ENCODE peak calls at places on chromosomes 11 and 22, in six cellular contexts. T, Z, N, P, R and A are unnamed samples.

GRCh38 chr11:44766112-44766971 is 39.6 kb downstream of the TSPAN18 start:
- DNase-seq in P (peak), T (no peak), Z (no peak), R (no peak), N (peak), A (no peak)

GRCh38 chr11:1163321-1163910 is 5.7 kb downstream of the MUC5AC start:
- DNase-seq in Z (no peak), R (no peak), P (no peak), N (no peak), T (no peak), A (no peak)

GRCh38 chr11:128157423-128158298 is 429.7 kb downstream of the ETS1 start:
- DNase-seq in R (peak), Z (peak), T (peak), N (peak), P (peak), A (peak)

GRCh38 chr11:68038718-68039525 is at the start of gene TCIRG1:
- DNase-seq in R (peak), N (peak), P (peak), Z (peak), T (peak), A (peak)

GRCh38 chr11:71253794-71254193 is 1.4 kb upstream of the SHANK2 start:
- DNase-seq in R (no peak), N (no peak), Z (no peak), P (no peak), T (no peak), A (no peak)

GRCh38 chr11:71286701-71287643 is 34.6 kb upstream of the SHANK2 start:
- DNase-seq in R (peak), N (peak), T (no peak), P (no peak), Z (peak), A (peak)

GRCh38 chr22:21942407-21942895 is 10.2 kb downstream of the PPM1F start:
- DNase-seq in R (peak), T (no peak), N (peak), Z (no peak), P (peak), A (no peak)

GRCh38 chr11:88861618-88862017 is 204.2 kb downstream of the GRM5 start:
- DNase-seq in N (no peak), T (no peak), P (no peak), R (no peak), Z (no peak), A (no peak)

GRCh38 chr11:128931661-128932060 is 11.0 kb downstream of the TP53AIP1 start:
- DNase-seq in P (no peak), T (no peak), Z (no peak), N (no peak), R (no peak), A (no peak)

GRCh38 chr22:50175921-50176849 is 5.7 kb downstream of the PANX2 start:
- DNase-seq in N (no peak), Z (no peak), T (no peak), P (no peak), R (no peak), A (no peak)

GRCh38 chr11:8717876-8718753 is 35.5 kb downstream of the RPL27A start:
- DNase-seq in R (peak), Z (no peak), T (no peak), N (peak), P (peak), A (no peak)

GRCh38 chr22:45007247-45007945 is 2.4 kb downstream of the PHF21B start:
- DNase-seq in R (peak), T (no peak), N (peak), Z (no peak), P (peak), A (no peak)

GRCh38 chr22:17265649-17266248 is 46.5 kb upstream of the ADA2 start:
- DNase-seq in N (no peak), R (no peak), Z (no peak), P (no peak), T (no peak), A (no peak)

GRCh38 chr22:44384981-44385610 is 72.3 kb upstream of the SHISAL1 start:
- DNase-seq in Z (no peak), R (no peak), T (no peak), N (no peak), P (no peak), A (no peak)

GRCh38 chr11:16402654-16403447 is 46.5 kb upstream of the SOX6 start:
- DNase-seq in N (no peak), P (no peak), T (no peak), Z (no peak), R (no peak), A (no peak)

GRCh38 chr22:23070418-23071162 is at the start of gene GNAZ:
- DNase-seq in N (no peak), Z (peak), T (no peak), P (no peak), R (peak), A (no peak)

GRCh38 chr22:30866216-30866615 is 102.4 kb downstream of the MORC2 start:
- DNase-seq in R (no peak), N (no peak), T (no peak), P (no peak), Z (no peak), A (no peak)

GRCh38 chr11:102451693-102452460 is 688 bp downstream of the TMEM123 start:
- DNase-seq in Z (peak), T (peak), R (peak), N (peak), P (peak), A (no peak)

GRCh38 chr11:111749646-111750045 is 16.5 kb downstream of the PPP2R1B start:
- DNase-seq in Z (no peak), P (no peak), R (no peak), N (no peak), T (no peak), A (no peak)

GRCh38 chr11:133553885-133554586 is 21.7 kb upstream of the OPCML start:
- DNase-seq in P (peak), N (no peak), T (no peak), R (no peak), Z (no peak), A (no peak)

GRCh38 chr11:72773696-72774095 is 20.2 kb downstream of the STARD10 start:
- DNase-seq in R (no peak), T (no peak), Z (no peak), N (peak), P (no peak), A (no peak)

GRCh38 chr22:49260681-49261580 is 566.7 kb downstream of the BRD1 start:
- DNase-seq in Z (no peak), R (no peak), T (no peak), N (no peak), P (no peak), A (no peak)

GRCh38 chr11:1516273-1517067 is 29.9 kb upstream of the MOB2 start:
- DNase-seq in Z (no peak), T (no peak), P (no peak), N (peak), R (no peak), A (no peak)

GRCh38 chr11:119641991-119642745 is 86.8 kb downstream of the NECTIN1 start:
- DNase-seq in Z (no peak), P (no peak), N (peak), T (peak), R (peak), A (no peak)

GRCh38 chr11:93761910-93762309 is 20.4 kb downstream of the C11orf54 start:
- DNase-seq in T (no peak), Z (no peak), N (no peak), R (no peak), P (no peak), A (no peak)

GRCh38 chr22:43136255-43136654 is 6.9 kb downstream of the MCAT start:
- DNase-seq in P (peak), Z (peak), N (peak), T (peak), R (peak), A (no peak)

GRCh38 chr11:19232910-19233503 is 7.7 kb downstream of the E2F8 start:
- DNase-seq in Z (no peak), T (no peak), P (no peak), N (peak), R (peak), A (no peak)

GRCh38 chr22:37266581-37267127 is 15.7 kb upstream of the CYTH4 start:
- DNase-seq in Z (no peak), N (no peak), R (no peak), T (no peak), P (no peak), A (no peak)

GRCh38 chr11:34844466-34845112 is 71.6 kb downstream of the APIP start:
- DNase-seq in Z (no peak), P (no peak), N (no peak), R (no peak), T (no peak), A (no peak)

GRCh38 chr11:8763070-8763469 is 80.5 kb downstream of the RPL27A start:
- DNase-seq in N (no peak), R (no peak), T (no peak), Z (no peak), P (no peak), A (no peak)

GRCh38 chr22:38859581-38860290 is 12.3 kb downstream of the CBX6 start:
- DNase-seq in R (no peak), T (no peak), N (no peak), P (no peak), Z (no peak), A (no peak)

GRCh38 chr22:33073989-33074391 is 15.8 kb upstream of the SYN3 start:
- DNase-seq in P (no peak), T (no peak), R (peak), N (no peak), Z (no peak), A (no peak)

GRCh38 chr11:18757742-18758294 is 31.8 kb upstream of the IGSF22 start:
- DNase-seq in N (peak), T (no peak), Z (no peak), R (no peak), P (no peak), A (no peak)

GRCh38 chr22:25829237-25829636 is 87.2 kb downstream of the MYO18B start:
- DNase-seq in T (no peak), P (no peak), Z (no peak), N (no peak), R (no peak), A (no peak)

GRCh38 chr22:25824828-25825474 is 83.0 kb downstream of the MYO18B start:
- DNase-seq in N (no peak), R (no peak), P (no peak), T (no peak), Z (no peak), A (no peak)

GRCh38 chr22:25828422-25828821 is 86.4 kb downstream of the MYO18B start:
- DNase-seq in T (no peak), P (no peak), Z (no peak), N (no peak), R (no peak), A (no peak)

GRCh38 chr22:25829808-25830777 is 88.1 kb downstream of the MYO18B start:
- DNase-seq in Z (no peak), P (peak), R (no peak), T (no peak), N (no peak), A (peak)

GRCh38 chr22:25827415-25827814 is 85.4 kb downstream of the MYO18B start:
- DNase-seq in R (no peak), N (no peak), T (no peak), Z (no peak), P (no peak), A (no peak)
- TF ChIP-seq CTCF in R (no peak), N (no peak), T (no peak), Z (no peak), P (no peak), A (no peak)

GRCh38 chr11:3664032-3664630 is 7.1 kb downstream of the CHRNA10 start:
- DNase-seq in N (no peak), P (no peak), Z (no peak), T (no peak), R (no peak), A (no peak)

GRCh38 chr11:3659595-3660515 is 11.3 kb downstream of the CHRNA10 start:
- DNase-seq in Z (no peak), P (no peak), R (no peak), T (no peak), N (no peak), A (peak)

GRCh38 chr11:3658252-3658651 is 12.9 kb downstream of the CHRNA10 start:
- DNase-seq in N (no peak), Z (no peak), R (no peak), P (no peak), T (no peak), A (no peak)

GRCh38 chr11:3662856-3663255 is 8.3 kb downstream of the CHRNA10 start:
- DNase-seq in N (no peak), T (no peak), P (no peak), R (no peak), Z (no peak), A (no peak)

GRCh38 chr11:3660960-3661359 is 10.2 kb downstream of the CHRNA10 start:
- DNase-seq in N (no peak), P (no peak), R (no peak), T (no peak), Z (no peak), A (no peak)
- H3K4me3 ChIP-seq in N (no peak), P (no peak), R (no peak), T (no peak), Z (no peak), A (no peak)

GRCh38 chr11:63567044-63567840 is 4.1 kb upstream of the PLAAT2 start:
- DNase-seq in N (peak), Z (no peak), P (peak), T (no peak), R (peak), A (no peak)

GRCh38 chr11:63569570-63569969 is 6.4 kb upstream of the PLAAT2 start:
- DNase-seq in T (no peak), P (no peak), N (no peak), R (no peak), Z (no peak), A (no peak)

GRCh38 chr11:63574856-63575602 is 11.8 kb upstream of the PLAAT2 start:
- DNase-seq in N (peak), R (no peak), Z (no peak), P (peak), T (no peak), A (no peak)

GRCh38 chr11:63573881-63574855 is 11.0 kb upstream of the PLAAT2 start:
- DNase-seq in T (peak), N (peak), P (peak), Z (peak), R (peak), A (no peak)

DNA sequence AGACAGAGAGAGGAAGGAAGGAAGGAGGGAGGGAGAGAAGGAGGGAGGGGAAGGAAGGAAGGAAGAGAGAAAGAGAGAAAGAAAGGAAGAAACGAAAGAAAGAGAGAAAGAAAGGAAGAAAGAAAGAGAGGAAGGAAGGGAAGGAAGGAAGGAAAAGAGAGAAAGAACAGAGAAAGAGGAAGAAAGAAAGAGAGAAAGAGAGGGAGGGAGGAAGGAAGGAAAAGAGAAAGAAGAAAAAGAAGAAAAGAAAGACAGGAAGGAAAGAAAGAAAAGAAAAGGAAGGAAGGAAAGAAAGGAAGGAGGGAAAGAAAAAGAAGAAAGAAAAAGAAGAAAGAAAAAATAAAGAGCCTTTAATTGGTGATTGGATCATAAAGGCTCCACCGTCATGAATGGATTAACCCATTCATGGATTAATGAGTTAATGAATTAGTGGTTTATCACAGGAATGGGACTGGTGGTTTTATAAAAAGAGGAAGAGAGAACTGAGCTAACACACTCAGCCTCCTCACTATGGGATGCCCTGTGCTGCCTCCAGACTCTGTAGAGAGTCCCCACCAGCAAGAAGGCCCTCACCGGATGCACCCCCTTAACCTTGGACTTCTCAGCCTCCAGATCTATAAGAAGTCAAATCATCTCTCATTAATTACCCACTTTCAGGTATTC is 9.0 kb upstream of the PLAAT2 start:
- DNase-seq in P (no peak), Z (no peak), N (no peak), T (no peak), R (no peak), A (no peak)
- TF ChIP-seq CTCF in P (no peak), Z (peak), N (no peak), T (no peak), R (no peak), A (no peak)

DNA sequence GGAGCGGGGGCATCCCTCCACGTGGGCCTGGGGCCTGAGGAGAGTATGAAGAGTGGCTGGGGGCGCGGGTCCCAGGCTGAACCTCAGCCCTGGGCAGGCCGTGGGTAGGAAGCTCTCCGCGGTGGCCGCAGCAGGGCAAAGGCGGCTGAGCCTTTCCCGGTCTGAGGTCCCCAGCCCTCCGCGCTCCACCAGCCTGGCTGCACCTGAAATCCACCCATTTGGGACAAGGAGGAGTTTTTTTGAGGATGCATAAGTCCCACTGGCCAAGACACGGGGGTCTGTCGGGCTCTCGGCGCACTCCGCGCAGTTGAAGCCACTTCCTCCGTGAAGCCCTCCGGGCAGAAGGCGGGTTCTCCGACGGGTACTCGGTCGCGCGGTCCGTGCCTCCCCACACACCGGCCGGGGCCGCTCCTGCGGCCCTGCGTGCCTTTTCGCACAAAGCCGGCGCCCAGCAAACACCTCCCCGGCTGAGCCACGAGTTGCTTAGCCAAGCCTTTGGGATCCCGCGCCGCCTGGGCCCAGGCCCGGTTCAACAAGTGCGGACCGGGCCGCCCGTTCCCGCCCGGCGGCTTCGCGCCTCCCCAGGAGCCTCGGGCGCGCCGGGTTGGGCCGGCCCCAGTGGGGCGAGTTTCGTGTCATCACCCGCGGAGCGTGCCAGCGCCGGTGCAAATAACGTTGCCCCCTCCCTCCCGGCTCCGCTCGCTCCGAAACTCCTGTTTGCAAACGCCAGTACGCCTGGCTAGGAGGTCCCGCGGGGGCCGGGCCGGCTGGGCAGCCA is 666 bp upstream of the OVOL1 start:
- DNase-seq in P (no peak), R (no peak), N (no peak), T (no peak), Z (no peak), A (no peak)
- H3K4me3 ChIP-seq in P (no peak), R (no peak), N (no peak), T (no peak), Z (peak), A (peak)

DNA sequence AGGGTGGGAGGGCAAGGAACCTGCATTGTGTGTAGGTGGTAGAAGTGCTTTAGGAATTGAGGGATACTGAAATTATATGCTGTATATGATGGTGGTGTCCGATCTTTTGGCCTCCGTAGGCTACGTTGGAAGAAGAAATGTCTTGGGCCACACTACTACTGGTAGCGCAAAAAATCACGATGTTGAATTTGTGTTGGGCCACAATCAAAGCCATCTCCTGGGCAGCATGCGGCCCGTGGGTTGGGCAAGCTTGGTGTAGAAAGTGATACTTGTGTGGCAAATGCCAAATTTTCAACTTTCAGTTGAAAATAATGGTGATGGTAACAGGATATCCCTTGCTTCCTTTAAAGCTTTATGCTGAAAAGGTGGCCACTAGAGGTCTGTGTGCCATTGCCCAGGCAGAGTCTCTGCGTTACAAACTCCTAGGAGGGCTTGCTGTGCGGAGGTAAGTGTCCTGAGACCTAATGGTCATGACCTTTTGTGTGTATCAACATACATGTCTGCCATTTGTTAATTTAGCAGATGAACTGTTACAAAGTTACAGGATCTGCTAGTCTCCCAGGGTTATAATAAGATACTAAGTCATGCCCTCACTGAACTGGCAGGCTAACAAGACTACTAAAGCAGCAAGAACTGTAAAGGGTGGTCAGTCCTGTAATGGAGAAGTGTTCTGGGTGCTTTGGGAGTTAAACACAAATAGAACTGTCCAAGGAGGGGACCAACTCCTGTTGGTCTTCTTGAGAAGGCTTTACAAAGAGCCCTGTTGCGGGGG is 2.9 kb downstream of the RPS3 start:
- DNase-seq in Z (no peak), R (no peak), T (no peak), P (no peak), N (no peak), A (no peak)
- TF ChIP-seq CTCF in Z (no peak), R (no peak), T (peak), P (no peak), N (no peak), A (no peak)

GRCh38 chr22:35629406-35630234 is 12.5 kb upstream of the MB start:
- DNase-seq in T (peak), R (peak), P (peak), Z (no peak), N (peak), A (no peak)

GRCh38 chr22:35624547-35624946 is 7.4 kb upstream of the MB start:
- DNase-seq in P (no peak), Z (no peak), R (no peak), N (no peak), T (no peak), A (no peak)

GRCh38 chr22:35625763-35626162 is 8.6 kb upstream of the MB start:
- DNase-seq in Z (no peak), P (no peak), T (no peak), N (no peak), R (no peak), A (no peak)

GRCh38 chr22:35628732-35629131 is 11.6 kb upstream of the MB start:
- DNase-seq in P (no peak), T (no peak), R (no peak), Z (no peak), N (no peak), A (no peak)

GRCh38 chr22:35627267-35628041 is 10.3 kb upstream of the MB start:
- DNase-seq in R (peak), Z (peak), T (no peak), N (peak), P (peak), A (peak)
- H3K4me3 ChIP-seq in R (peak), Z (peak), T (no peak), N (peak), P (peak), A (peak)